ENCODE peak calls at places on chromosomes 16 and 17, in six cellular contexts. T, Y, C, D, O and J are unnamed samples.

GRCh38 chr16:56848056-56848936 is 16.7 kb upstream of the SLC12A3 start:
- DNase-seq in T (peak; percentile 67), Y (no peak), C (no peak), D (peak; percentile 78), O (no peak), J (peak; percentile 35)

GRCh38 chr16:71933913-71934696 is 38.8 kb downstream of the IST1 start:
- DNase-seq in T (no peak), Y (no peak), C (no peak), D (no peak), O (no peak), J (no peak)

GRCh38 chr16:15452456-15452855 is 18.1 kb downstream of the BMERB1 start:
- DNase-seq in T (no peak), Y (no peak), C (no peak), D (no peak), O (no peak), J (no peak)

GRCh38 chr17:81163703-81164413 is 1.4 kb upstream of the PVALEF start:
- DNase-seq in T (no peak), Y (no peak), C (no peak), D (no peak), O (no peak), J (peak; percentile 42)

GRCh38 chr17:60392845-60393702 is 1.1 kb upstream of the USP32 start:
- DNase-seq in T (no peak), Y (peak; percentile 26), C (no peak), D (peak; percentile 81), O (no peak), J (no peak)

GRCh38 chr17:81309140-81309858 is 14.2 kb upstream of the SLC38A10 start:
- DNase-seq in T (peak; percentile 93), Y (peak; percentile 83), C (no peak), D (peak; percentile 95), O (no peak), J (peak; percentile 96)

GRCh38 chr17:75238684-75239191 is 22.7 kb downstream of the GGA3 start:
- DNase-seq in T (no peak), Y (peak; percentile 88), C (no peak), D (peak; percentile 75), O (peak; percentile 43), J (peak; percentile 81)

GRCh38 chr16:60682219-60682618 is 1354.0 kb downstream of the CDH8 start:
- DNase-seq in T (no peak), Y (no peak), C (no peak), D (no peak), O (no peak), J (no peak)

GRCh38 chr16:24552705-24553104 is 13.3 kb downstream of the RBBP6 start:
- DNase-seq in T (no peak), Y (no peak), C (no peak), D (no peak), O (no peak), J (no peak)

GRCh38 chr16:1678500-1679098 is 520 bp downstream of the JPT2 start:
- DNase-seq in T (peak; percentile 72), Y (peak; percentile 44), C (no peak), D (peak; percentile 75), O (no peak), J (no peak)

DNA sequence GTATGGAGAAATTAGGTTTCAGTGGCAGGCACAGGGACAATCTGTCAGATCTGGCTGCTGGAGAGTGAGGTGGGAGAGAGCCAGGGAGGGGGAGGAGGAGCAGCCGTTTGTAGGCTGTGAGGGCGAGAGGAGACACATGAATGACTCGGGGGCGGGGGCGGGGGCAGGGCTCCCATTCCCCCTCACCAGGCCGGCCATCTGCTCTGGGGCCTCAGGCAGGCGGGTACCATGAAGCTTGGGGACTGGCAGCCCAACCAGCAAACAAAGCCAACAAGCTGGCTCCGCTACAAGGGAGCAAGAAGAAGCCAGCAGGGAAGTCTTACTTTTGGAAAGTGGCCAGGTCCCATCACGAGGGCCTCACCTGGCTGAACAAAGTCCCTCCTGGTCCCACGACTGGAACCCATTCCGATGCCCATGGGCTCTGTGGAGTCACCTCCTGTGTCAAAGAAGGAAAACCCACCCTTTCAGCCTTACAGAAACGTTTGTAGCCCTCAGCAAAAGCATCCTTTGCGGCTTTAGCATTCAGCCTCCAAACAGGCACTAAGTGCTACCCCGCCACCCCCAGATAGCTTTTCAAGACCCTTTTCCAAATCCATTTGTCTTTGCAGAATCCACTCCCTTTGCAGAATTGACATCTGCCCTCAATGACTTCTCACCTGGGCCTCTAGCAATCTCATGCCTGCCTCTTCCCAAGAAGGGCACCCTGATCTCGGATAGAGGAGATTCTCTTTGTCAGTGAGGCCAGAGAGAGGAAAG is 9.2 kb upstream of the SSTR2 start:
- DNase-seq in T (no peak), Y (peak; percentile 34), C (no peak), D (no peak), O (no peak), J (no peak)
- H3K27me3 ChIP-seq in T (no peaks in the 10 kb centered on the region), Y (no peaks in the 10 kb centered on the region), C (peaks cover 42% of the 10 kb centered on the region), D (no peaks in the 10 kb centered on the region), O (peaks cover 8% of the 10 kb centered on the region), J (peaks cover 7% of the 10 kb centered on the region)

GRCh38 chr16:65737831-65738230 is 616.0 kb upstream of the CDH11 start:
- DNase-seq in T (no peak), Y (no peak), C (no peak), D (no peak), O (no peak), J (no peak)
- TF ChIP-seq CTCF in T (no peak), Y (no peak), C (no peak), D (no peak), O (no peak), J (no peak)

GRCh38 chr17:8253801-8254200 is 4.7 kb downstream of the PFAS start:
- DNase-seq in T (no peak), Y (no peak), C (no peak), D (no peak), O (no peak), J (no peak)
- H3K4me3 ChIP-seq in T (no peak overlapping the region), Y (no peak overlapping the region), C (no peak overlapping the region), D (no peak overlapping the region), O (no peak overlapping the region), J (no peak overlapping the region)

GRCh38 chr16:86357303-86357702 is 153.0 kb upstream of the FOXF1 start:
- DNase-seq in T (no peak), Y (no peak), C (no peak), D (no peak), O (no peak), J (no peak)
- H3K27me3 ChIP-seq in T (peaks cover 3% of the 10 kb centered on the region), Y (no peaks in the 10 kb centered on the region), C (peaks cover 57% of the 10 kb centered on the region), D (peaks cover 10% of the 10 kb centered on the region), O (no peaks in the 10 kb centered on the region), J (no peaks in the 10 kb centered on the region)

GRCh38 chr17:1716076-1716911 is 6.1 kb upstream of the TLCD2 start:
- DNase-seq in T (peak; percentile 100), Y (peak; percentile 100), C (peak; percentile 99), D (peak; percentile 100), O (peak; percentile 100), J (peak; percentile 100)
- TF ChIP-seq CTCF in T (no peak), Y (no peak), C (no peak), D (no peak), O (peak; percentile 19), J (no peak)